ENCODE peak calls at places on chromosomes 12 and 14, in seven cellular contexts. One of them, this sample, is unnamed.
A peak's percentile ranks its signal among the peaks of the same experiment; 100 is the strongest.

GRCh38 chr12:6167327-6168280 is 32.6 kb upstream of the CD9 start:
- DNase-seq in HCT116: peak; percentile 82
- DNase-seq in A549: peak; percentile 61
- DNase-seq in CD4-positive, CD25-positive, alpha-beta regulatory T cell: peak; percentile 6
- DNase-seq in endodermal cell: no peak
- DNase-seq in tibial nerve: no peak
- DNase-seq in left ventricle myocardium inferior: no peak
- DNase-seq in this sample: peak; percentile 90

GRCh38 chr12:113874999-113875561 is 91.0 kb downstream of the RBM19 start:
- DNase-seq in CD4-positive, CD25-positive, alpha-beta regulatory T cell: no peak
- DNase-seq in left ventricle myocardium inferior: no peak
- DNase-seq in HCT116: no peak
- DNase-seq in endodermal cell: no peak
- DNase-seq in A549: peak; percentile 32
- DNase-seq in tibial nerve: no peak
- DNase-seq in this sample: no peak

GRCh38 chr14:104357689-104358527 is 219.5 kb downstream of the KIF26A start:
- DNase-seq in left ventricle myocardium inferior: no peak
- DNase-seq in A549: no peak
- DNase-seq in CD4-positive, CD25-positive, alpha-beta regulatory T cell: no peak
- DNase-seq in HCT116: no peak
- DNase-seq in endodermal cell: peak; percentile 32
- DNase-seq in tibial nerve: no peak
- DNase-seq in this sample: no peak

GRCh38 chr12:89384050-89384749 is 31.9 kb upstream of the DUSP6 start:
- DNase-seq in HCT116: no peak
- DNase-seq in left ventricle myocardium inferior: peak; percentile 40
- DNase-seq in tibial nerve: no peak
- DNase-seq in A549: no peak
- DNase-seq in CD4-positive, CD25-positive, alpha-beta regulatory T cell: no peak
- DNase-seq in endodermal cell: peak; percentile 85
- DNase-seq in this sample: peak; percentile 54

GRCh38 chr14:69712637-69713088 is 54.3 kb upstream of the SRSF5 start:
- DNase-seq in HCT116: no peak
- DNase-seq in endodermal cell: peak; percentile 86
- DNase-seq in A549: no peak
- DNase-seq in CD4-positive, CD25-positive, alpha-beta regulatory T cell: no peak
- DNase-seq in tibial nerve: no peak
- DNase-seq in left ventricle myocardium inferior: peak; percentile 59
- DNase-seq in this sample: peak; percentile 79

GRCh38 chr12:132460571-132460970 is 29.4 kb upstream of the FBRSL1 start:
- DNase-seq in left ventricle myocardium inferior: no peak
- DNase-seq in tibial nerve: no peak
- DNase-seq in CD4-positive, CD25-positive, alpha-beta regulatory T cell: no peak
- DNase-seq in endodermal cell: peak; percentile 80
- DNase-seq in A549: peak; percentile 58
- DNase-seq in HCT116: no peak
- DNase-seq in this sample: no peak

GRCh38 chr12:100987552-100988277 is 193.1 kb downstream of the ANO4 start:
- DNase-seq in A549: peak; percentile 24
- DNase-seq in tibial nerve: no peak
- DNase-seq in endodermal cell: peak; percentile 93
- DNase-seq in CD4-positive, CD25-positive, alpha-beta regulatory T cell: no peak
- DNase-seq in left ventricle myocardium inferior: no peak
- DNase-seq in HCT116: peak; percentile 19
- DNase-seq in this sample: peak; percentile 59

GRCh38 chr14:84112589-84112988 is 1417.4 kb upstream of the FLRT2 start:
- DNase-seq in CD4-positive, CD25-positive, alpha-beta regulatory T cell: no peak
- DNase-seq in left ventricle myocardium inferior: no peak
- DNase-seq in tibial nerve: no peak
- DNase-seq in endodermal cell: no peak
- DNase-seq in A549: no peak
- DNase-seq in HCT116: no peak
- DNase-seq in this sample: no peak

GRCh38 chr12:51023625-51024395 is 2.4 kb downstream of the SLC11A2 start:
- DNase-seq in left ventricle myocardium inferior: no peak
- DNase-seq in HCT116: no peak
- DNase-seq in endodermal cell: no peak
- DNase-seq in CD4-positive, CD25-positive, alpha-beta regulatory T cell: no peak
- DNase-seq in tibial nerve: no peak
- DNase-seq in A549: no peak
- DNase-seq in this sample: no peak

GRCh38 chr12:68870443-68870842 is 62.5 kb downstream of the MDM2 start:
- DNase-seq in CD4-positive, CD25-positive, alpha-beta regulatory T cell: no peak
- DNase-seq in tibial nerve: no peak
- DNase-seq in HCT116: no peak
- DNase-seq in left ventricle myocardium inferior: no peak
- DNase-seq in endodermal cell: no peak
- DNase-seq in A549: no peak
- DNase-seq in this sample: no peak

GRCh38 chr12:54182086-54182485 is 6.7 kb downstream of the SMUG1 start:
- DNase-seq in endodermal cell: no peak
- DNase-seq in A549: no peak
- DNase-seq in left ventricle myocardium inferior: no peak
- DNase-seq in CD4-positive, CD25-positive, alpha-beta regulatory T cell: no peak
- DNase-seq in tibial nerve: no peak
- DNase-seq in HCT116: no peak
- DNase-seq in this sample: no peak

DNA sequence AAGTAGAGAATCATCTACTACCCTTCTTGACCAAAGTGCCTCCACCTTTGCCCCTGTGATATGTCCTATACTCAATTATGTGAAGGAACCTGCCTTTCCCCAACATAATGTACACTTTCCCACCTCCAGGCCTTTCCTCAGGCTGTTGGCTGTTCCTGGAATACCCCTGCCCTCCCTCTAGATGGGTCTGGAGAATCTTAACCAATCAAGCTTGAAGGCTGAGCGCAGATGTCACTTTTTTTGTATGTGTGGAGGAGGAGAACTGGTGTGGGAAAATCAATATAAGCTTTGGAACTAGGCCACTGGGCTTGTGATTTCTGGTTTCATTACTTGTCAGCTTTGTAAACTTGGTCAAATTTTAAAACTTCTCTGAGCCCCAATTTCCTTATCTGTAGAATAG is 4.7 kb downstream of the BMAL2 start:
- DNase-seq in CD4-positive, CD25-positive, alpha-beta regulatory T cell: no peak
- DNase-seq in endodermal cell: no peak
- DNase-seq in left ventricle myocardium inferior: no peak
- DNase-seq in tibial nerve: no peak
- DNase-seq in HCT116: no peak
- DNase-seq in A549: no peak
- DNase-seq in this sample: no peak
- H3K4me1 ChIP-seq in CD4-positive, CD25-positive, alpha-beta regulatory T cell: peaks cover 11% of the 10 kb centered on the region
- H3K4me1 ChIP-seq in endodermal cell: peaks cover 9% of the 10 kb centered on the region
- H3K4me1 ChIP-seq in left ventricle myocardium inferior: peaks cover 11% of the 10 kb centered on the region
- H3K4me1 ChIP-seq in tibial nerve: no peaks in the 10 kb centered on the region
- H3K4me1 ChIP-seq in HCT116: peaks cover 17% of the 10 kb centered on the region
- H3K4me1 ChIP-seq in A549: peaks cover 36% of the 10 kb centered on the region
- H3K4me1 ChIP-seq in this sample: peaks cover 6% of the 10 kb centered on the region

GRCh38 chr14:101780887-101781239 is 19.4 kb downstream of the PPP2R5C start:
- DNase-seq in left ventricle myocardium inferior: no peak
- DNase-seq in CD4-positive, CD25-positive, alpha-beta regulatory T cell: no peak
- DNase-seq in A549: no peak
- DNase-seq in HCT116: no peak
- DNase-seq in tibial nerve: no peak
- DNase-seq in endodermal cell: peak; percentile 80
- DNase-seq in this sample: no peak
- H3K4me3 ChIP-seq in left ventricle myocardium inferior: peak overlapping the region; percentile 72
- H3K4me3 ChIP-seq in CD4-positive, CD25-positive, alpha-beta regulatory T cell: no peak overlapping the region
- H3K4me3 ChIP-seq in A549: no peak overlapping the region
- H3K4me3 ChIP-seq in HCT116: no peak overlapping the region
- H3K4me3 ChIP-seq in tibial nerve: peak overlapping the region; percentile 34
- H3K4me3 ChIP-seq in endodermal cell: peak overlapping the region; percentile 78
- H3K4me3 ChIP-seq in this sample: no peak overlapping the region

GRCh38 chr14:30990766-30991165 is 34.7 kb upstream of the AP4S1 start:
- DNase-seq in endodermal cell: no peak
- DNase-seq in A549: no peak
- DNase-seq in left ventricle myocardium inferior: no peak
- DNase-seq in tibial nerve: no peak
- DNase-seq in CD4-positive, CD25-positive, alpha-beta regulatory T cell: no peak
- DNase-seq in HCT116: no peak
- DNase-seq in this sample: no peak
- H3K9me3 ChIP-seq in endodermal cell: no peaks in the 10 kb centered on the region
- H3K9me3 ChIP-seq in A549: no peaks in the 10 kb centered on the region
- H3K9me3 ChIP-seq in left ventricle myocardium inferior: no peaks in the 10 kb centered on the region
- H3K9me3 ChIP-seq in tibial nerve: no peaks in the 10 kb centered on the region
- H3K9me3 ChIP-seq in CD4-positive, CD25-positive, alpha-beta regulatory T cell: no peaks in the 10 kb centered on the region
- H3K9me3 ChIP-seq in HCT116: no peaks in the 10 kb centered on the region
- H3K9me3 ChIP-seq in this sample: no peaks in the 10 kb centered on the region

DNA sequence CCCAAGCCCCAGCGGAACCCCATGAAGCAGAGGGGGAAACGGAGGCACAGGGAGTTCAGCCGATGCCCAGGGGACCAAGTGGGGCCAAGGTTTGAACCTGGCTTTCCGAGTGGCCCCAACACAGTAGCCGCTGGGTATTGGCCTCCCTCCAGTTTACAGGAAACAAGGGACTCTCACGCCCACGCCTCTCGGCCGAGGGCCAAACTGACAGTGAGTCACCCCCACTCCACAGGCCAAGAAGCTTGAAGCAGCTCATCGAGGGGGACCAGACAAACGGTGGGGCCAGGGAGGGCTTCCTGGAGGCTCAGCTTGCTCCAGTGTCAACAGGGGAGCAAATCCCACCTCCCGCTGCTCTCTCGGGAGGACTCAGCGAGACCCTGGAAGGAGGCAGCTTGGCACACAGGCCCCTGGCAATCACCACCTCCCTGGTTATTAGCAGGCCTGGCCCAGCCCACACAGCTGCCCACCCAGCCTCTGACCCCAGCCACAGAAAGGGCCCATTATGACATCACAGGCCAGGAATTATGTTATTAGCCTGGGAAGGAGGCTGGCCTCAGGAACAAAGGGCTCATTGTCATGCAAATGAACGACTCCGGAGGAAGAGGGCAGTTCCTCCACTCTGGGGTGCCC is 54.6 kb downstream of the NCOR2 start:
- DNase-seq in HCT116: peak; percentile 93
- DNase-seq in CD4-positive, CD25-positive, alpha-beta regulatory T cell: no peak
- DNase-seq in left ventricle myocardium inferior: peak; percentile 86
- DNase-seq in A549: peak; percentile 84
- DNase-seq in tibial nerve: peak; percentile 86
- DNase-seq in endodermal cell: peak; percentile 97
- DNase-seq in this sample: peak; percentile 97
- H3K4me1 ChIP-seq in HCT116: peaks cover 85% of the 10 kb centered on the region
- H3K4me1 ChIP-seq in CD4-positive, CD25-positive, alpha-beta regulatory T cell: no peaks in the 10 kb centered on the region
- H3K4me1 ChIP-seq in left ventricle myocardium inferior: peaks cover 100% of the 10 kb centered on the region
- H3K4me1 ChIP-seq in A549: peaks cover 64% of the 10 kb centered on the region
- H3K4me1 ChIP-seq in tibial nerve: peaks cover 20% of the 10 kb centered on the region
- H3K4me1 ChIP-seq in endodermal cell: peaks cover 16% of the 10 kb centered on the region
- H3K4me1 ChIP-seq in this sample: no peaks in the 10 kb centered on the region

GRCh38 chr12:123928274-123928865 is 44.3 kb downstream of the CCDC92 start:
- DNase-seq in left ventricle myocardium inferior: no peak
- DNase-seq in HCT116: no peak
- DNase-seq in CD4-positive, CD25-positive, alpha-beta regulatory T cell: no peak
- DNase-seq in A549: no peak
- DNase-seq in endodermal cell: peak; percentile 73
- DNase-seq in tibial nerve: no peak
- DNase-seq in this sample: no peak

GRCh38 chr12:123923927-123924326 is 48.7 kb downstream of the CCDC92 start:
- DNase-seq in A549: no peak
- DNase-seq in endodermal cell: no peak
- DNase-seq in HCT116: no peak
- DNase-seq in CD4-positive, CD25-positive, alpha-beta regulatory T cell: no peak
- DNase-seq in left ventricle myocardium inferior: no peak
- DNase-seq in tibial nerve: no peak
- DNase-seq in this sample: no peak

GRCh38 chr12:123923038-123923437 is 49.6 kb downstream of the CCDC92 start:
- DNase-seq in HCT116: no peak
- DNase-seq in left ventricle myocardium inferior: no peak
- DNase-seq in endodermal cell: no peak
- DNase-seq in A549: no peak
- DNase-seq in CD4-positive, CD25-positive, alpha-beta regulatory T cell: no peak
- DNase-seq in tibial nerve: no peak
- DNase-seq in this sample: no peak

GRCh38 chr12:123928897-123929296 is 43.7 kb downstream of the CCDC92 start:
- DNase-seq in endodermal cell: no peak
- DNase-seq in tibial nerve: no peak
- DNase-seq in left ventricle myocardium inferior: no peak
- DNase-seq in A549: no peak
- DNase-seq in HCT116: no peak
- DNase-seq in CD4-positive, CD25-positive, alpha-beta regulatory T cell: no peak
- DNase-seq in this sample: no peak

DNA sequence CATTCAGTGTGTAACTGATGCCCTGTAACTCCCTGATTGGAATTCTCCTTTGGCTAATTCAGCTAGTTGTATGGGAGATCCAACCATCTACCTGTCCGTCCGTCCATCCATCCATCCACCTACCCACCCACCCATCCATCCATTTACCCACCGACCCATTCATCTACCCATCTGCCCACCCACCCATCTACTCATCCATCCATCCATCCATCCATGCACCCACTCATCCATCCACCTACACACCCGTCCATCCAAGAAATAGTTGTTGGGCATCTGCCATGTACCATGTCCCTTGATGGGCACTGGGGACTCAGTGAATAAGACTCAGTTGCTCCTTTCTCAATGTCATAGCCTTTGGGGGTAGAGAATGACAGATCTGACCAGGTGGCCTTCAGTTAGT is 48.1 kb downstream of the CCDC92 start:
- DNase-seq in HCT116: no peak
- DNase-seq in tibial nerve: no peak
- DNase-seq in endodermal cell: no peak
- DNase-seq in CD4-positive, CD25-positive, alpha-beta regulatory T cell: no peak
- DNase-seq in left ventricle myocardium inferior: no peak
- DNase-seq in A549: no peak
- DNase-seq in this sample: no peak
- H3K4me3 ChIP-seq in HCT116: no peak overlapping the region
- H3K4me3 ChIP-seq in tibial nerve: no peak overlapping the region
- H3K4me3 ChIP-seq in endodermal cell: no peak overlapping the region
- H3K4me3 ChIP-seq in CD4-positive, CD25-positive, alpha-beta regulatory T cell: no peak overlapping the region
- H3K4me3 ChIP-seq in left ventricle myocardium inferior: no peak overlapping the region
- H3K4me3 ChIP-seq in A549: no peak overlapping the region
- H3K4me3 ChIP-seq in this sample: no peak overlapping the region

GRCh38 chr14:103104389-103104653 is 9.8 kb downstream of the EXOC3L4 start:
- DNase-seq in endodermal cell: no peak
- DNase-seq in tibial nerve: no peak
- DNase-seq in HCT116: no peak
- DNase-seq in left ventricle myocardium inferior: no peak
- DNase-seq in A549: no peak
- DNase-seq in CD4-positive, CD25-positive, alpha-beta regulatory T cell: no peak
- DNase-seq in this sample: no peak
- H3K9me3 ChIP-seq in endodermal cell: no peaks in the 10 kb centered on the region
- H3K9me3 ChIP-seq in tibial nerve: no peaks in the 10 kb centered on the region
- H3K9me3 ChIP-seq in HCT116: no peaks in the 10 kb centered on the region
- H3K9me3 ChIP-seq in left ventricle myocardium inferior: no peaks in the 10 kb centered on the region
- H3K9me3 ChIP-seq in A549: no peaks in the 10 kb centered on the region
- H3K9me3 ChIP-seq in CD4-positive, CD25-positive, alpha-beta regulatory T cell: no peaks in the 10 kb centered on the region
- H3K9me3 ChIP-seq in this sample: no peaks in the 10 kb centered on the region

This sample was measured in aorta.